ENCODE peak calls at places on chromosomes 12 and 14, in ten cellular contexts. One of them, this sample, is unnamed.
A peak's percentile ranks its signal among the peaks of the same experiment; 100 is the strongest.

GRCh38 chr12:102957339-102958050 is at the start of gene ASCL1:
- DNase-seq in germinal center: no peak
- DNase-seq in mesothelial cell of epicardium: no peak
- DNase-seq in fibroblast of pulmonary artery: peak; percentile 25
- DNase-seq in stimulated activated CD4-positive, alpha-beta T cell treated with anti-CD3 and anti-CD28 coated beads, Interleukin-4, amount 100 ng/mL, for 1 hour: no peak
- DNase-seq in GM18507: no peak
- DNase-seq in amniotic epithelial cell: peak; percentile 13
- DNase-seq in OCI-LY7: no peak
- DNase-seq in KG1: no peak
- DNase-seq in nephron progenitor cell: peak; percentile 44
- DNase-seq in this sample: peak; percentile 95

GRCh38 chr12:91931110-91931509 is 214.5 kb downstream of the BTG1 start:
- DNase-seq in germinal center: no peak
- DNase-seq in mesothelial cell of epicardium: no peak
- DNase-seq in fibroblast of pulmonary artery: no peak
- DNase-seq in stimulated activated CD4-positive, alpha-beta T cell treated with anti-CD3 and anti-CD28 coated beads, Interleukin-4, amount 100 ng/mL, for 1 hour: no peak
- DNase-seq in GM18507: no peak
- DNase-seq in amniotic epithelial cell: no peak
- DNase-seq in OCI-LY7: no peak
- DNase-seq in KG1: no peak
- DNase-seq in nephron progenitor cell: no peak
- DNase-seq in this sample: no peak

GRCh38 chr12:124347805-124348658 is 53.1 kb downstream of the RFLNA start:
- DNase-seq in germinal center: peak; percentile 16
- DNase-seq in mesothelial cell of epicardium: no peak
- DNase-seq in fibroblast of pulmonary artery: no peak
- DNase-seq in stimulated activated CD4-positive, alpha-beta T cell treated with anti-CD3 and anti-CD28 coated beads, Interleukin-4, amount 100 ng/mL, for 1 hour: peak; percentile 47
- DNase-seq in GM18507: no peak
- DNase-seq in amniotic epithelial cell: no peak
- DNase-seq in OCI-LY7: peak; percentile 23
- DNase-seq in KG1: no peak
- DNase-seq in nephron progenitor cell: peak; percentile 28
- DNase-seq in this sample: no peak

GRCh38 chr14:105086833-105087307 is 21.6 kb upstream of the GPR132 start:
- DNase-seq in germinal center: peak; percentile 77
- DNase-seq in mesothelial cell of epicardium: no peak
- DNase-seq in fibroblast of pulmonary artery: peak; percentile 65
- DNase-seq in stimulated activated CD4-positive, alpha-beta T cell treated with anti-CD3 and anti-CD28 coated beads, Interleukin-4, amount 100 ng/mL, for 1 hour: peak; percentile 85
- DNase-seq in GM18507: no peak
- DNase-seq in amniotic epithelial cell: peak; percentile 69
- DNase-seq in OCI-LY7: peak; percentile 80
- DNase-seq in KG1: peak; percentile 76
- DNase-seq in nephron progenitor cell: peak; percentile 92
- DNase-seq in this sample: peak; percentile 89

GRCh38 chr14:104386281-104386841 is 193.2 kb upstream of the C14orf180 start:
- DNase-seq in germinal center: peak; percentile 66
- DNase-seq in mesothelial cell of epicardium: no peak
- DNase-seq in fibroblast of pulmonary artery: no peak
- DNase-seq in stimulated activated CD4-positive, alpha-beta T cell treated with anti-CD3 and anti-CD28 coated beads, Interleukin-4, amount 100 ng/mL, for 1 hour: no peak
- DNase-seq in GM18507: no peak
- DNase-seq in amniotic epithelial cell: no peak
- DNase-seq in OCI-LY7: no peak
- DNase-seq in KG1: no peak
- DNase-seq in nephron progenitor cell: no peak
- DNase-seq in this sample: peak; percentile 10

GRCh38 chr12:89373772-89374572 is 21.7 kb upstream of the DUSP6 start:
- DNase-seq in germinal center: no peak
- DNase-seq in mesothelial cell of epicardium: no peak
- DNase-seq in fibroblast of pulmonary artery: peak; percentile 91
- DNase-seq in stimulated activated CD4-positive, alpha-beta T cell treated with anti-CD3 and anti-CD28 coated beads, Interleukin-4, amount 100 ng/mL, for 1 hour: no peak
- DNase-seq in GM18507: no peak
- DNase-seq in amniotic epithelial cell: peak; percentile 89
- DNase-seq in OCI-LY7: no peak
- DNase-seq in KG1: no peak
- DNase-seq in nephron progenitor cell: no peak
- DNase-seq in this sample: no peak

GRCh38 chr14:31388687-31389413 is 31.5 kb downstream of the HEATR5A start:
- DNase-seq in germinal center: no peak
- DNase-seq in mesothelial cell of epicardium: no peak
- DNase-seq in fibroblast of pulmonary artery: peak; percentile 93
- DNase-seq in stimulated activated CD4-positive, alpha-beta T cell treated with anti-CD3 and anti-CD28 coated beads, Interleukin-4, amount 100 ng/mL, for 1 hour: no peak
- DNase-seq in GM18507: no peak
- DNase-seq in amniotic epithelial cell: peak; percentile 93
- DNase-seq in OCI-LY7: no peak
- DNase-seq in KG1: no peak
- DNase-seq in nephron progenitor cell: no peak
- DNase-seq in this sample: no peak

GRCh38 chr12:10069099-10069498 is 29.7 kb downstream of the CLEC1A start:
- DNase-seq in germinal center: no peak
- DNase-seq in mesothelial cell of epicardium: no peak
- DNase-seq in fibroblast of pulmonary artery: peak; percentile 3
- DNase-seq in stimulated activated CD4-positive, alpha-beta T cell treated with anti-CD3 and anti-CD28 coated beads, Interleukin-4, amount 100 ng/mL, for 1 hour: no peak
- DNase-seq in GM18507: no peak
- DNase-seq in amniotic epithelial cell: peak; percentile 74
- DNase-seq in OCI-LY7: no peak
- DNase-seq in KG1: peak; percentile 61
- DNase-seq in nephron progenitor cell: peak; percentile 6
- DNase-seq in this sample: no peak

GRCh38 chr12:48739618-48740269 is 23.2 kb upstream of the CCNT1 start:
- DNase-seq in germinal center: no peak
- DNase-seq in mesothelial cell of epicardium: no peak
- DNase-seq in fibroblast of pulmonary artery: no peak
- DNase-seq in stimulated activated CD4-positive, alpha-beta T cell treated with anti-CD3 and anti-CD28 coated beads, Interleukin-4, amount 100 ng/mL, for 1 hour: no peak
- DNase-seq in GM18507: no peak
- DNase-seq in amniotic epithelial cell: no peak
- DNase-seq in OCI-LY7: no peak
- DNase-seq in KG1: no peak
- DNase-seq in nephron progenitor cell: no peak
- DNase-seq in this sample: no peak

GRCh38 chr14:22614240-22614799 is 16.2 kb downstream of the ABHD4 start:
- DNase-seq in germinal center: no peak
- DNase-seq in mesothelial cell of epicardium: no peak
- DNase-seq in fibroblast of pulmonary artery: peak; percentile 91
- DNase-seq in stimulated activated CD4-positive, alpha-beta T cell treated with anti-CD3 and anti-CD28 coated beads, Interleukin-4, amount 100 ng/mL, for 1 hour: no peak
- DNase-seq in GM18507: no peak
- DNase-seq in amniotic epithelial cell: peak; percentile 93
- DNase-seq in OCI-LY7: peak; percentile 20
- DNase-seq in KG1: no peak
- DNase-seq in nephron progenitor cell: peak; percentile 62
- DNase-seq in this sample: no peak

GRCh38 chr14:20698018-20698329 is 9.4 kb downstream of the ANG start:
- DNase-seq in germinal center: no peak
- DNase-seq in mesothelial cell of epicardium: no peak
- DNase-seq in fibroblast of pulmonary artery: no peak
- DNase-seq in stimulated activated CD4-positive, alpha-beta T cell treated with anti-CD3 and anti-CD28 coated beads, Interleukin-4, amount 100 ng/mL, for 1 hour: no peak
- DNase-seq in GM18507: no peak
- DNase-seq in amniotic epithelial cell: no peak
- DNase-seq in OCI-LY7: no peak
- DNase-seq in KG1: no peak
- DNase-seq in nephron progenitor cell: no peak
- DNase-seq in this sample: no peak

GRCh38 chr14:37145395-37145794 is 27.0 kb downstream of the SLC25A21 start:
- DNase-seq in germinal center: no peak
- DNase-seq in mesothelial cell of epicardium: no peak
- DNase-seq in fibroblast of pulmonary artery: no peak
- DNase-seq in stimulated activated CD4-positive, alpha-beta T cell treated with anti-CD3 and anti-CD28 coated beads, Interleukin-4, amount 100 ng/mL, for 1 hour: no peak
- DNase-seq in GM18507: no peak
- DNase-seq in amniotic epithelial cell: no peak
- DNase-seq in OCI-LY7: no peak
- DNase-seq in KG1: no peak
- DNase-seq in nephron progenitor cell: no peak
- DNase-seq in this sample: no peak

GRCh38 chr14:102326583-102326982 is 7.0 kb downstream of the ZNF839 start:
- DNase-seq in germinal center: no peak
- DNase-seq in mesothelial cell of epicardium: no peak
- DNase-seq in fibroblast of pulmonary artery: no peak
- DNase-seq in stimulated activated CD4-positive, alpha-beta T cell treated with anti-CD3 and anti-CD28 coated beads, Interleukin-4, amount 100 ng/mL, for 1 hour: no peak
- DNase-seq in GM18507: no peak
- DNase-seq in amniotic epithelial cell: no peak
- DNase-seq in OCI-LY7: no peak
- DNase-seq in KG1: no peak
- DNase-seq in nephron progenitor cell: no peak
- DNase-seq in this sample: no peak

GRCh38 chr12:107903377-107904061 is 129.0 kb downstream of the ASCL4 start:
- DNase-seq in germinal center: peak; percentile 74
- DNase-seq in mesothelial cell of epicardium: peak; percentile 37
- DNase-seq in fibroblast of pulmonary artery: no peak
- DNase-seq in stimulated activated CD4-positive, alpha-beta T cell treated with anti-CD3 and anti-CD28 coated beads, Interleukin-4, amount 100 ng/mL, for 1 hour: peak; percentile 19
- DNase-seq in GM18507: peak; percentile 17
- DNase-seq in amniotic epithelial cell: no peak
- DNase-seq in OCI-LY7: peak; percentile 82
- DNase-seq in KG1: no peak
- DNase-seq in nephron progenitor cell: peak; percentile 82
- DNase-seq in this sample: peak; percentile 86

GRCh38 chr12:89015419-89015818 is 336.9 kb downstream of the DUSP6 start:
- DNase-seq in germinal center: no peak
- DNase-seq in mesothelial cell of epicardium: no peak
- DNase-seq in fibroblast of pulmonary artery: no peak
- DNase-seq in stimulated activated CD4-positive, alpha-beta T cell treated with anti-CD3 and anti-CD28 coated beads, Interleukin-4, amount 100 ng/mL, for 1 hour: no peak
- DNase-seq in GM18507: no peak
- DNase-seq in amniotic epithelial cell: no peak
- DNase-seq in OCI-LY7: no peak
- DNase-seq in KG1: no peak
- DNase-seq in nephron progenitor cell: no peak
- DNase-seq in this sample: no peak

GRCh38 chr14:103006106-103006505 is 51.2 kb downstream of the CDC42BPB start:
- DNase-seq in germinal center: no peak
- DNase-seq in mesothelial cell of epicardium: no peak
- DNase-seq in fibroblast of pulmonary artery: no peak
- DNase-seq in stimulated activated CD4-positive, alpha-beta T cell treated with anti-CD3 and anti-CD28 coated beads, Interleukin-4, amount 100 ng/mL, for 1 hour: no peak
- DNase-seq in GM18507: no peak
- DNase-seq in amniotic epithelial cell: no peak
- DNase-seq in OCI-LY7: no peak
- DNase-seq in KG1: no peak
- DNase-seq in nephron progenitor cell: no peak
- DNase-seq in this sample: no peak

GRCh38 chr14:20093442-20093841 is 17.1 kb upstream of the OR4K17 start:
- DNase-seq in germinal center: no peak
- DNase-seq in mesothelial cell of epicardium: no peak
- DNase-seq in fibroblast of pulmonary artery: no peak
- DNase-seq in stimulated activated CD4-positive, alpha-beta T cell treated with anti-CD3 and anti-CD28 coated beads, Interleukin-4, amount 100 ng/mL, for 1 hour: no peak
- DNase-seq in GM18507: no peak
- DNase-seq in amniotic epithelial cell: no peak
- DNase-seq in OCI-LY7: no peak
- DNase-seq in KG1: no peak
- DNase-seq in nephron progenitor cell: no peak
- DNase-seq in this sample: no peak

GRCh38 chr14:92600318-92601053 is 86.9 kb downstream of the RIN3 start:
- DNase-seq in germinal center: no peak
- DNase-seq in mesothelial cell of epicardium: no peak
- DNase-seq in fibroblast of pulmonary artery: peak; percentile 80
- DNase-seq in stimulated activated CD4-positive, alpha-beta T cell treated with anti-CD3 and anti-CD28 coated beads, Interleukin-4, amount 100 ng/mL, for 1 hour: no peak
- DNase-seq in GM18507: no peak
- DNase-seq in amniotic epithelial cell: peak; percentile 89
- DNase-seq in OCI-LY7: no peak
- DNase-seq in KG1: no peak
- DNase-seq in nephron progenitor cell: no peak
- DNase-seq in this sample: no peak

GRCh38 chr14:24368562-24369252 is 723 bp downstream of the NFATC4 start:
- DNase-seq in germinal center: peak; percentile 54
- DNase-seq in mesothelial cell of epicardium: peak; percentile 60
- DNase-seq in fibroblast of pulmonary artery: peak; percentile 62
- DNase-seq in stimulated activated CD4-positive, alpha-beta T cell treated with anti-CD3 and anti-CD28 coated beads, Interleukin-4, amount 100 ng/mL, for 1 hour: peak; percentile 16
- DNase-seq in GM18507: no peak
- DNase-seq in amniotic epithelial cell: peak; percentile 45
- DNase-seq in OCI-LY7: peak; percentile 53
- DNase-seq in KG1: no peak
- DNase-seq in nephron progenitor cell: peak; percentile 79
- DNase-seq in this sample: peak; percentile 82

GRCh38 chr14:21068521-21069387 is 1.4 kb upstream of the ARHGEF40 start:
- DNase-seq in germinal center: peak; percentile 59
- DNase-seq in mesothelial cell of epicardium: no peak
- DNase-seq in fibroblast of pulmonary artery: peak; percentile 67
- DNase-seq in stimulated activated CD4-positive, alpha-beta T cell treated with anti-CD3 and anti-CD28 coated beads, Interleukin-4, amount 100 ng/mL, for 1 hour: peak; percentile 30
- DNase-seq in GM18507: no peak
- DNase-seq in amniotic epithelial cell: peak; percentile 39
- DNase-seq in OCI-LY7: peak; percentile 76
- DNase-seq in KG1: no peak
- DNase-seq in nephron progenitor cell: peak; percentile 57
- DNase-seq in this sample: peak; percentile 74

GRCh38 chr12:4824415-4824814 is 85.3 kb upstream of the KCNA1 start:
- DNase-seq in germinal center: no peak
- DNase-seq in mesothelial cell of epicardium: no peak
- DNase-seq in fibroblast of pulmonary artery: peak; percentile 48
- DNase-seq in stimulated activated CD4-positive, alpha-beta T cell treated with anti-CD3 and anti-CD28 coated beads, Interleukin-4, amount 100 ng/mL, for 1 hour: no peak
- DNase-seq in GM18507: no peak
- DNase-seq in amniotic epithelial cell: peak; percentile 49
- DNase-seq in OCI-LY7: no peak
- DNase-seq in KG1: no peak
- DNase-seq in nephron progenitor cell: no peak
- DNase-seq in this sample: no peak

GRCh38 chr14:100263141-100263540 is 24.2 kb downstream of the YY1 start:
- DNase-seq in germinal center: no peak
- DNase-seq in mesothelial cell of epicardium: no peak
- DNase-seq in fibroblast of pulmonary artery: no peak
- DNase-seq in stimulated activated CD4-positive, alpha-beta T cell treated with anti-CD3 and anti-CD28 coated beads, Interleukin-4, amount 100 ng/mL, for 1 hour: no peak
- DNase-seq in GM18507: no peak
- DNase-seq in amniotic epithelial cell: peak; percentile 98
- DNase-seq in OCI-LY7: no peak
- DNase-seq in KG1: no peak
- DNase-seq in nephron progenitor cell: no peak
- DNase-seq in this sample: no peak

GRCh38 chr14:69059658-69060648 is 80.9 kb upstream of the ACTN1 start:
- DNase-seq in germinal center: no peak
- DNase-seq in mesothelial cell of epicardium: no peak
- DNase-seq in fibroblast of pulmonary artery: peak; percentile 96
- DNase-seq in stimulated activated CD4-positive, alpha-beta T cell treated with anti-CD3 and anti-CD28 coated beads, Interleukin-4, amount 100 ng/mL, for 1 hour: no peak
- DNase-seq in GM18507: no peak
- DNase-seq in amniotic epithelial cell: peak; percentile 97
- DNase-seq in OCI-LY7: no peak
- DNase-seq in KG1: no peak
- DNase-seq in nephron progenitor cell: no peak
- DNase-seq in this sample: no peak

GRCh38 chr12:117857632-117858274 is 111.0 kb downstream of the KSR2 start:
- DNase-seq in germinal center: peak; percentile 65
- DNase-seq in mesothelial cell of epicardium: no peak
- DNase-seq in fibroblast of pulmonary artery: peak; percentile 48
- DNase-seq in stimulated activated CD4-positive, alpha-beta T cell treated with anti-CD3 and anti-CD28 coated beads, Interleukin-4, amount 100 ng/mL, for 1 hour: peak; percentile 51
- DNase-seq in GM18507: no peak
- DNase-seq in amniotic epithelial cell: peak; percentile 25
- DNase-seq in OCI-LY7: peak; percentile 51
- DNase-seq in KG1: no peak
- DNase-seq in nephron progenitor cell: peak; percentile 64
- DNase-seq in this sample: peak; percentile 46

GRCh38 chr12:47835017-47835830 is 15.5 kb upstream of the HDAC7 start:
- DNase-seq in germinal center: peak; percentile 78
- DNase-seq in mesothelial cell of epicardium: no peak
- DNase-seq in fibroblast of pulmonary artery: no peak
- DNase-seq in stimulated activated CD4-positive, alpha-beta T cell treated with anti-CD3 and anti-CD28 coated beads, Interleukin-4, amount 100 ng/mL, for 1 hour: no peak
- DNase-seq in GM18507: no peak
- DNase-seq in amniotic epithelial cell: no peak
- DNase-seq in OCI-LY7: peak; percentile 91
- DNase-seq in KG1: no peak
- DNase-seq in nephron progenitor cell: no peak
- DNase-seq in this sample: no peak

GRCh38 chr14:101518611-101519048 is 42.7 kb upstream of the DIO3 start:
- DNase-seq in germinal center: no peak
- DNase-seq in mesothelial cell of epicardium: no peak
- DNase-seq in fibroblast of pulmonary artery: no peak
- DNase-seq in stimulated activated CD4-positive, alpha-beta T cell treated with anti-CD3 and anti-CD28 coated beads, Interleukin-4, amount 100 ng/mL, for 1 hour: no peak
- DNase-seq in GM18507: no peak
- DNase-seq in amniotic epithelial cell: no peak
- DNase-seq in OCI-LY7: no peak
- DNase-seq in KG1: no peak
- DNase-seq in nephron progenitor cell: no peak
- DNase-seq in this sample: no peak

GRCh38 chr12:111085100-111085499 is 164.7 kb upstream of the MYL2 start:
- DNase-seq in germinal center: no peak
- DNase-seq in mesothelial cell of epicardium: no peak
- DNase-seq in fibroblast of pulmonary artery: no peak
- DNase-seq in stimulated activated CD4-positive, alpha-beta T cell treated with anti-CD3 and anti-CD28 coated beads, Interleukin-4, amount 100 ng/mL, for 1 hour: no peak
- DNase-seq in GM18507: no peak
- DNase-seq in amniotic epithelial cell: no peak
- DNase-seq in OCI-LY7: no peak
- DNase-seq in KG1: no peak
- DNase-seq in nephron progenitor cell: no peak
- DNase-seq in this sample: no peak

GRCh38 chr12:14643247-14643646 is 53.2 kb downstream of the GUCY2C start:
- DNase-seq in germinal center: no peak
- DNase-seq in mesothelial cell of epicardium: no peak
- DNase-seq in fibroblast of pulmonary artery: peak; percentile 16
- DNase-seq in stimulated activated CD4-positive, alpha-beta T cell treated with anti-CD3 and anti-CD28 coated beads, Interleukin-4, amount 100 ng/mL, for 1 hour: no peak
- DNase-seq in GM18507: no peak
- DNase-seq in amniotic epithelial cell: no peak
- DNase-seq in OCI-LY7: peak; percentile 47
- DNase-seq in KG1: no peak
- DNase-seq in nephron progenitor cell: no peak
- DNase-seq in this sample: no peak

This sample was measured in BE2C.